ENCODE peak calls at places on chromosomes 2 and 18, in six cellular contexts. A is HCT116; T is fibroblast of lung; K is suprapubic skin; S is CD4-positive, CD25-positive, alpha-beta regulatory T cell; C is iPS DF 6.9. L is an unnamed sample.

GRCh38 chr2:187150667-187151066 is 297.4 kb downstream of the CALCRL start:
- DNase-seq in K (no peak), A (no peak), S (no peak), T (peak), C (no peak), L (peak)

GRCh38 chr2:212145111-212145510 is 393.5 kb downstream of the ERBB4 start:
- DNase-seq in T (peak), K (no peak), C (no peak), S (no peak), A (no peak), L (peak)

GRCh38 chr2:143205106-143205764 is 76.0 kb downstream of the ARHGAP15 start:
- DNase-seq in S (peak), K (no peak), A (peak), T (peak), C (no peak), L (peak)

GRCh38 chr2:17616405-17616804 is 75.9 kb downstream of the VSNL1 start:
- DNase-seq in A (no peak), S (no peak), K (no peak), C (no peak), T (no peak), L (no peak)

GRCh38 chr2:177315303-177315887 is 50.9 kb upstream of the NFE2L2 start:
- DNase-seq in A (no peak), S (no peak), T (peak), K (no peak), C (no peak), L (no peak)

GRCh38 chr2:171227066-171227782 is 66.5 kb upstream of the TLK1 start:
- DNase-seq in A (no peak), T (peak), K (no peak), C (no peak), S (no peak), L (no peak)

GRCh38 chr2:148888003-148888501 is 13.0 kb downstream of the KIF5C start:
- DNase-seq in T (no peak), A (no peak), K (no peak), S (no peak), C (no peak), L (no peak)

GRCh38 chr2:177029501-177029900 is 183.1 kb upstream of the HNRNPA3 start:
- DNase-seq in K (no peak), A (peak), S (no peak), C (peak), T (no peak), L (no peak)

GRCh38 chr2:97749611-97750010 is 36.2 kb downstream of the ZAP70 start:
- DNase-seq in A (no peak), C (no peak), S (no peak), T (no peak), K (no peak), L (no peak)

GRCh38 chr2:242015366-242016065 is 146.0 kb downstream of the RTP5 start:
- DNase-seq in C (no peak), T (no peak), S (no peak), A (no peak), K (no peak), L (no peak)

GRCh38 chr18:58881469-58881868 is 16.8 kb downstream of the ZNF532 start:
- DNase-seq in T (no peak), A (no peak), C (no peak), K (no peak), S (no peak), L (no peak)

GRCh38 chr2:213806125-213806726 is 522.0 kb downstream of the SPAG16 start:
- DNase-seq in K (no peak), S (no peak), C (no peak), T (peak), A (no peak), L (peak)

GRCh38 chr2:216163518-216163917 is 54.4 kb downstream of the XRCC5 start:
- DNase-seq in C (no peak), A (no peak), K (no peak), S (no peak), T (no peak), L (no peak)

GRCh38 chr2:47193607-47194006 is 38.5 kb upstream of the STPG4 start:
- DNase-seq in T (no peak), K (no peak), A (no peak), C (no peak), S (no peak), L (no peak)

GRCh38 chr2:120917876-120918275 is 182.2 kb downstream of the GLI2 start:
- DNase-seq in A (no peak), T (peak), K (no peak), C (no peak), S (no peak), L (no peak)

GRCh38 chr2:7736646-7737305 is 819.6 kb downstream of the RNF144A start:
- DNase-seq in A (no peak), C (no peak), T (no peak), K (no peak), S (no peak), L (no peak)

GRCh38 chr2:106572541-106573148 is 85.5 kb downstream of the CD8B2 start:
- DNase-seq in A (peak), T (no peak), K (no peak), C (peak), S (no peak), L (no peak)

GRCh38 chr18:78973357-78974083 is 6.1 kb upstream of the SALL3 start:
- DNase-seq in S (no peak), K (no peak), C (no peak), A (no peak), T (no peak), L (no peak)

GRCh38 chr2:67502346-67503065 is 105.4 kb downstream of the ETAA1 start:
- DNase-seq in C (no peak), S (no peak), A (no peak), K (no peak), T (no peak), L (peak)

GRCh38 chr18:13163167-13163927 is 55.2 kb upstream of the LDLRAD4 start:
- DNase-seq in C (no peak), S (no peak), T (peak), K (no peak), A (no peak), L (no peak)

GRCh38 chr18:41113885-41114482 is 841.0 kb upstream of the PIK3C3 start:
- DNase-seq in S (no peak), A (no peak), K (no peak), T (peak), C (no peak), L (peak)

GRCh38 chr2:3267869-3268704 is 109.5 kb downstream of the EIPR1 start:
- DNase-seq in S (no peak), C (no peak), A (no peak), T (no peak), K (peak), L (no peak)

GRCh38 chr2:86807462-86808275 is 17.0 kb upstream of the CD8A start:
- DNase-seq in C (no peak), T (peak), A (peak), S (peak), K (no peak), L (peak)

GRCh38 chr2:182616471-182617393 is 99.3 kb upstream of the DNAJC10 start:
- DNase-seq in S (no peak), T (peak), C (no peak), K (no peak), A (no peak), L (peak)

GRCh38 chr18:55301836-55302235 is 286.2 kb downstream of the TCF4 start:
- DNase-seq in S (no peak), C (no peak), A (no peak), K (no peak), T (peak), L (no peak)

GRCh38 chr2:43078781-43079755 is 147.3 kb downstream of the ZFP36L2 start:
- DNase-seq in A (no peak), S (no peak), T (peak), C (no peak), K (no peak), L (no peak)

DNA sequence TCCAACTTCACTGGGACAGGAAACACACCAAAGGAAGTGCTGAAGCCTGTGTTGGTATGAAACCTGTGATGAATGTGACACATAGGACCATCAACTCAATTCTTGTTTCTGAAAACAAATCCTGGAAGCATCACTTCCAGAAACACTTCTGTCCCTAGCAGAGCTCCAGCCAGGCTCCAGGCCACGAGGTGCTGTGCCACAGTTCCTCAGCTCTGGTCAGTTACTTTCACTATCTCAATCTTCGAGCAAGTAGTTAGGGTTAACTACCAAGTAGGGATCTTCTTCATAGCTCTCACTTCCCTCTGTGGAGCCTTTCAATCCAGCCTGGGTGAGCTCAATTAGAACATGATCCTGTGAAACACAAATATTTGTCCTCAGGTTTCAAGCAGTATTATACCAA is 3.6 kb upstream of the LCT start:
- DNase-seq in S (no peak), C (no peak), K (no peak), T (peak), A (no peak), L (peak)
- H3K4me3 ChIP-seq in S (no peak), C (no peak), K (no peak), T (peak), A (no peak), L (no peak)

GRCh38 chr2:240991378-240992263 is 6.8 kb upstream of the SNED1 start:
- DNase-seq in K (peak), C (no peak), S (no peak), T (peak), A (peak), L (peak)
- H3K4me3 ChIP-seq in K (no peak), C (no peak), S (no peak), T (no peak), A (no peak), L (no peak)

DNA sequence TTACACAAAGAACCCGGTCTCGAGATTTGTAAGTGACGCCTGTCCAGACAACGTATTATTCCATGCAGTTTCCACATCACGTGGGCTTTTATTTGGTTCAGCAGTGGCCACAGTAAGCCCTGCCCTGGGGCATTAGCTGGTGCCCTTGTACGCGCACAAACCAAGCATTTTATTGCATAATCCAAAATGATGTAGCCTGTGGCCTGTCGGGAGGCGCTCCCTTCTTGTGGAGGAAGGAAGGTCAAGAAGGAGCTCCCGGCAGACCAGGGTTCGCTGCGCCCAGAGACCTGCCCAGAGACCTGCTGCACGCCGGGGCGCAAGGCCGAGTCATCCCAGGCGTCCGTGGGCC is 179.6 kb upstream of the ALKAL2 start:
- DNase-seq in C (no peak), K (no peak), S (no peak), T (no peak), A (no peak), L (no peak)
- H3K4me3 ChIP-seq in C (peak), K (peak), S (no peak), T (no peak), A (no peak), L (no peak)

GRCh38 chr2:118854507-118855300 is 7.3 kb upstream of the EN1 start:
- DNase-seq in C (no peak), K (no peak), A (no peak), T (no peak), S (no peak), L (no peak)
- H3K4me3 ChIP-seq in C (peak), K (peak), A (no peak), T (no peak), S (no peak), L (no peak)

GRCh38 chr2:152369176-152369860 is 34.3 kb downstream of the FMNL2 start:
- DNase-seq in C (no peak), S (no peak), T (peak), K (no peak), A (no peak), L (peak)

GRCh38 chr2:152372438-152372984 is 37.5 kb downstream of the FMNL2 start:
- DNase-seq in K (no peak), T (no peak), C (no peak), A (no peak), S (no peak), L (no peak)

GRCh38 chr2:152363933-152364332 is 29.0 kb downstream of the FMNL2 start:
- DNase-seq in A (no peak), S (no peak), C (no peak), T (no peak), K (no peak), L (no peak)

GRCh38 chr2:152370783-152371182 is 35.8 kb downstream of the FMNL2 start:
- DNase-seq in A (no peak), C (no peak), T (no peak), K (no peak), S (no peak), L (no peak)

GRCh38 chr2:152367547-152368250 is 32.7 kb downstream of the FMNL2 start:
- DNase-seq in T (peak), C (no peak), K (no peak), A (no peak), S (no peak), L (no peak)
- H3K4me3 ChIP-seq in T (no peak), C (no peak), K (no peak), A (no peak), S (no peak), L (no peak)

GRCh38 chr2:96143848-96144480 is 1.3 kb downstream of the DUSP2 start:
- DNase-seq in T (no peak), S (peak), C (no peak), A (peak), K (peak), L (no peak)
- H3K4me3 ChIP-seq in T (no peak), S (peak), C (peak), A (peak), K (peak), L (peak)

GRCh38 chr18:62426191-62426488 is 96.7 kb upstream of the ZCCHC2 start:
- DNase-seq in T (no peak), S (no peak), C (no peak), K (no peak), A (no peak), L (no peak)

GRCh38 chr18:62420151-62420512 is 95.0 kb downstream of the TNFRSF11A start:
- DNase-seq in S (no peak), A (no peak), C (no peak), T (peak), K (no peak), L (peak)

GRCh38 chr18:62418258-62418657 is 93.1 kb downstream of the TNFRSF11A start:
- DNase-seq in A (no peak), S (no peak), K (no peak), C (no peak), T (no peak), L (no peak)

GRCh38 chr18:62425465-62426190 is 97.2 kb upstream of the ZCCHC2 start:
- DNase-seq in S (peak), K (peak), C (peak), T (peak), A (peak), L (peak)

DNA sequence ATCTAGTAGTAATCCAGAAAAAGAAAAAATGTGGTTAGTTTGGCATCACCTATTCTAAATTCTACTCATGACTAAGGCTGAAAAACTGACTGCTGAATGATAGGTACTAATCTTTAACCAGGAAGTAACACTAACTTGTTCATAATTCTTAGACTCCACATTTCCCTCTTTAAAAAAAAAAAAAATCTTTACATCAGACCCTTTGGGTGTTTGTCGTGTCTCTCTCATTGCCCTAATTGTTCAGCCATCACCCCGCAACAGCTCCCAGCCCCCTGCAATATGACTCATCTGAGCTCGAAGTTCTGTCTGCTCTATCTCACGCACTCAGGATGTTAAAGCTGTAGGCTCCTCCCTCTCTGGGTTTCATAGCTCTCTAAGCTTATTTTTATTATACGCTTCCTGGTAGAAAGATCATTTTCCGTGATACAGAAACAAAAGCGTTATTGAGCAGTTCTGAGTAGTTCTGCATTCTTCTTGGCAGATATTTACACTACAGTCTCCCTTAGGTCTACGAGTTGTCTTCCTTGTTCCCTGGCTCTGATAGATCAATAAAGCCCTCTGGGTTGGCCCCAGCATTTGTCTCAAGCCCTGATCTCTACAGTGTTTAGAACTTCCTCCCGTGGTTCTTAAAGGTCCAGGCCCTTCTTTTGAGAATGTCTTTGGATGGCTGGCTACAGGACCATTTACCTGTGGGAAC is 95.6 kb downstream of the TNFRSF11A start:
- DNase-seq in T (peak), A (no peak), K (no peak), C (no peak), S (peak), L (peak)
- H3K4me3 ChIP-seq in T (no peak), A (no peak), K (peak), C (no peak), S (peak), L (no peak)

GRCh38 chr18:77127769-77128671 is 4.6 kb downstream of the MBP start:
- DNase-seq in K (peak), A (no peak), C (no peak), S (peak), T (peak), L (peak)
- H3K4me3 ChIP-seq in K (no peak), A (no peak), C (no peak), S (peak), T (no peak), L (no peak)

DNA sequence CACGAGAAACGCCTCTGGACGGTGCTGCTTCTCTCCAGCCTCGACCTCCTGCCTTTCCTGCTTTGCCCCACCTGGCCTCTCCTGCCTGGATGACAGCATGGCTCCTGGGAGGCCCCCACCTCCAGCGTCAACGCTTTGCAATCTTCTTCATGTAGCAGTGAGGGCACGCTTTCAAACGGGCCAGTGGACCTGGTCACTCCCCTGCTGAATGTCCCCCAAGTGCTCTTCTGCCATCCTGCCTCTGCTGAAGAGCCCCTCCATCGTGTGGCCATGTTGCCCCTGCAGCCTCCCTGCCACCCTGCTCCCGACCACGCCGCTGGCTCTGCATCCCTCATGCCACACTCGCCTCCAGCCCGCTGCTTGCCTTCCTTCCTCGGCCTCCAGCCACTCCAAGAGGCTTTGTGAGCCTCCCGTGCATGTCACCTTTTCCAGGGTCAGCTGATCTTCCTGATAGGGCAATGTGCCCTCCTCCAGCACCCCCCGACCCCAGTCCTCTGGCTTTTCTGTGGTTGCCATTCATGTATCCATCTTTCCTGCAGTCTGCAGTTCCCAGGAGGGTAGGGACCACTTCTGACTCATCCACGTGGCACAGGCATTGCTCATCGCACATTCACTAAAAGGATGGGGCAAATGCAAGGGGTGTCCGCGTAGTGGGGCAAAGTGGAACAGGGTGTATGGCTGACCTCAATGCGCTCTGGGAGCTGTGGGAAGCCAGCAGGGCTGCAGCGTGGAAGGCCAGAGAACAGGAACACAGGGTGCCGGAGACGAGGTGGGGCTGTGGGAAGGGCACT is 268.8 kb downstream of the TWIST2 start:
- DNase-seq in S (no peak), A (no peak), C (no peak), T (peak), K (no peak), L (no peak)
- H3K4me3 ChIP-seq in S (no peak), A (no peak), C (no peak), T (no peak), K (no peak), L (no peak)

GRCh38 chr2:160063266-160063665 is 851 bp upstream of the PLA2R1 start:
- DNase-seq in T (no peak), A (no peak), S (no peak), C (no peak), K (no peak), L (no peak)
- H3K4me3 ChIP-seq in T (no peak), A (no peak), S (no peak), C (no peak), K (peak), L (no peak)